ENCODE peak calls at places on chromosome 10, in seven cellular contexts. One of them, this sample, is unnamed.

GRCh38 chr10:108597031-108597430 is 1326.3 kb downstream of the XPNPEP1 start:
- DNase-seq in hypothalamus: no peak
- DNase-seq in endothelial cell: no peak
- DNase-seq in cardiac fibroblast: peak
- DNase-seq in dorsolateral prefrontal cortex: no peak
- DNase-seq in AG04450: no peak
- DNase-seq in Daoy: no peak
- DNase-seq in this sample: no peak

GRCh38 chr10:130500251-130501000 is 364.2 kb downstream of the GLRX3 start:
- DNase-seq in hypothalamus: no peak
- DNase-seq in endothelial cell: no peak
- DNase-seq in cardiac fibroblast: no peak
- DNase-seq in dorsolateral prefrontal cortex: peak
- DNase-seq in AG04450: no peak
- DNase-seq in Daoy: no peak
- DNase-seq in this sample: peak

GRCh38 chr10:26725837-26726727 is 28.6 kb downstream of the PDSS1 start:
- DNase-seq in hypothalamus: peak
- DNase-seq in endothelial cell: peak
- DNase-seq in cardiac fibroblast: peak
- DNase-seq in dorsolateral prefrontal cortex: peak
- DNase-seq in AG04450: peak
- DNase-seq in Daoy: peak
- DNase-seq in this sample: no peak

GRCh38 chr10:62985807-62986525 is 147.2 kb upstream of the NRBF2 start:
- DNase-seq in hypothalamus: no peak
- DNase-seq in endothelial cell: no peak
- DNase-seq in cardiac fibroblast: no peak
- DNase-seq in dorsolateral prefrontal cortex: no peak
- DNase-seq in AG04450: no peak
- DNase-seq in Daoy: no peak
- DNase-seq in this sample: no peak

GRCh38 chr10:22693371-22693784 is 21.0 kb downstream of the PIP4K2A start:
- DNase-seq in hypothalamus: no peak
- DNase-seq in endothelial cell: no peak
- DNase-seq in cardiac fibroblast: peak
- DNase-seq in dorsolateral prefrontal cortex: no peak
- DNase-seq in AG04450: no peak
- DNase-seq in Daoy: peak
- DNase-seq in this sample: no peak

GRCh38 chr10:69499726-69500689 is 48.7 kb downstream of the TSPAN15 start:
- DNase-seq in hypothalamus: no peak
- DNase-seq in endothelial cell: no peak
- DNase-seq in cardiac fibroblast: no peak
- DNase-seq in dorsolateral prefrontal cortex: no peak
- DNase-seq in AG04450: no peak
- DNase-seq in Daoy: no peak
- DNase-seq in this sample: peak

GRCh38 chr10:60958892-60959601 is 15.1 kb upstream of the RHOBTB1 start:
- DNase-seq in hypothalamus: no peak
- DNase-seq in endothelial cell: no peak
- DNase-seq in cardiac fibroblast: peak
- DNase-seq in dorsolateral prefrontal cortex: no peak
- DNase-seq in AG04450: no peak
- DNase-seq in Daoy: no peak
- DNase-seq in this sample: no peak

GRCh38 chr10:78934499-78934898 is 134.3 kb upstream of the ZMIZ1 start:
- DNase-seq in hypothalamus: no peak
- DNase-seq in endothelial cell: no peak
- DNase-seq in cardiac fibroblast: peak
- DNase-seq in dorsolateral prefrontal cortex: no peak
- DNase-seq in AG04450: no peak
- DNase-seq in Daoy: peak
- DNase-seq in this sample: no peak

GRCh38 chr10:30784521-30784895 is 155.0 kb upstream of the LYZL2 start:
- DNase-seq in hypothalamus: no peak
- DNase-seq in endothelial cell: no peak
- DNase-seq in cardiac fibroblast: peak
- DNase-seq in dorsolateral prefrontal cortex: no peak
- DNase-seq in AG04450: no peak
- DNase-seq in Daoy: no peak
- DNase-seq in this sample: no peak

GRCh38 chr10:80429521-80429966 is 21.2 kb downstream of the PRXL2A start:
- DNase-seq in hypothalamus: no peak
- DNase-seq in endothelial cell: no peak
- DNase-seq in cardiac fibroblast: peak
- DNase-seq in dorsolateral prefrontal cortex: no peak
- DNase-seq in AG04450: no peak
- DNase-seq in Daoy: peak
- DNase-seq in this sample: no peak

GRCh38 chr10:129323311-129323710 is 143.7 kb upstream of the MGMT start:
- DNase-seq in hypothalamus: no peak
- DNase-seq in endothelial cell: no peak
- DNase-seq in cardiac fibroblast: no peak
- DNase-seq in dorsolateral prefrontal cortex: no peak
- DNase-seq in AG04450: no peak
- DNase-seq in Daoy: no peak
- DNase-seq in this sample: no peak

GRCh38 chr10:93334901-93335312 is 147.2 kb downstream of the MYOF start:
- DNase-seq in hypothalamus: no peak
- DNase-seq in endothelial cell: no peak
- DNase-seq in cardiac fibroblast: peak
- DNase-seq in dorsolateral prefrontal cortex: no peak
- DNase-seq in AG04450: no peak
- DNase-seq in Daoy: peak
- DNase-seq in this sample: peak

GRCh38 chr10:71246591-71247143 is 34.3 kb downstream of the UNC5B start:
- DNase-seq in hypothalamus: no peak
- DNase-seq in endothelial cell: no peak
- DNase-seq in cardiac fibroblast: no peak
- DNase-seq in dorsolateral prefrontal cortex: no peak
- DNase-seq in AG04450: no peak
- DNase-seq in Daoy: no peak
- DNase-seq in this sample: peak

GRCh38 chr10:133257489-133258065 is 19.1 kb downstream of the ADAM8 start:
- DNase-seq in hypothalamus: no peak
- DNase-seq in endothelial cell: peak
- DNase-seq in cardiac fibroblast: peak
- DNase-seq in dorsolateral prefrontal cortex: no peak
- DNase-seq in AG04450: no peak
- DNase-seq in Daoy: peak
- DNase-seq in this sample: peak

GRCh38 chr10:115659616-115660015 is 566.5 kb downstream of the ATRNL1 start:
- DNase-seq in hypothalamus: no peak
- DNase-seq in endothelial cell: no peak
- DNase-seq in cardiac fibroblast: peak
- DNase-seq in dorsolateral prefrontal cortex: no peak
- DNase-seq in AG04450: no peak
- DNase-seq in Daoy: no peak
- DNase-seq in this sample: no peak

GRCh38 chr10:84783386-84783785 is 455.0 kb downstream of the CCSER2 start:
- DNase-seq in hypothalamus: peak
- DNase-seq in endothelial cell: peak
- DNase-seq in cardiac fibroblast: peak
- DNase-seq in dorsolateral prefrontal cortex: no peak
- DNase-seq in AG04450: no peak
- DNase-seq in Daoy: no peak
- DNase-seq in this sample: peak

GRCh38 chr10:110226926-110227641 is 19.7 kb downstream of the MXI1 start:
- DNase-seq in hypothalamus: peak
- DNase-seq in endothelial cell: peak
- DNase-seq in cardiac fibroblast: peak
- DNase-seq in dorsolateral prefrontal cortex: peak
- DNase-seq in AG04450: no peak
- DNase-seq in Daoy: peak
- DNase-seq in this sample: peak

GRCh38 chr10:98696516-98696915 is 249.8 kb upstream of the HPS1 start:
- DNase-seq in hypothalamus: no peak
- DNase-seq in endothelial cell: no peak
- DNase-seq in cardiac fibroblast: no peak
- DNase-seq in dorsolateral prefrontal cortex: no peak
- DNase-seq in AG04450: no peak
- DNase-seq in Daoy: no peak
- DNase-seq in this sample: no peak

GRCh38 chr10:21526952-21527633 is 1.6 kb upstream of the SKIDA1 start:
- DNase-seq in hypothalamus: peak
- DNase-seq in endothelial cell: peak
- DNase-seq in cardiac fibroblast: peak
- DNase-seq in dorsolateral prefrontal cortex: no peak
- DNase-seq in AG04450: no peak
- DNase-seq in Daoy: peak
- DNase-seq in this sample: peak

GRCh38 chr10:100745882-100746412 is 565 bp downstream of the PAX2 start:
- DNase-seq in hypothalamus: no peak
- DNase-seq in endothelial cell: no peak
- DNase-seq in cardiac fibroblast: no peak
- DNase-seq in dorsolateral prefrontal cortex: no peak
- DNase-seq in AG04450: no peak
- DNase-seq in Daoy: peak
- DNase-seq in this sample: peak

GRCh38 chr10:86850481-86850880 is 94.1 kb downstream of the BMPR1A start:
- DNase-seq in hypothalamus: no peak
- DNase-seq in endothelial cell: no peak
- DNase-seq in cardiac fibroblast: no peak
- DNase-seq in dorsolateral prefrontal cortex: no peak
- DNase-seq in AG04450: no peak
- DNase-seq in Daoy: no peak
- DNase-seq in this sample: no peak

GRCh38 chr10:126017961-126018560 is 121.7 kb downstream of the FANK1 start:
- DNase-seq in hypothalamus: no peak
- DNase-seq in endothelial cell: no peak
- DNase-seq in cardiac fibroblast: peak
- DNase-seq in dorsolateral prefrontal cortex: no peak
- DNase-seq in AG04450: peak
- DNase-seq in Daoy: no peak
- DNase-seq in this sample: no peak

GRCh38 chr10:69656719-69657269 is 26.7 kb downstream of the FAM241B start:
- DNase-seq in hypothalamus: no peak
- DNase-seq in endothelial cell: no peak
- DNase-seq in cardiac fibroblast: no peak
- DNase-seq in dorsolateral prefrontal cortex: no peak
- DNase-seq in AG04450: no peak
- DNase-seq in Daoy: no peak
- DNase-seq in this sample: no peak

GRCh38 chr10:21807162-21807561 is 196.4 kb downstream of the DNAJC1 start:
- DNase-seq in hypothalamus: no peak
- DNase-seq in endothelial cell: peak
- DNase-seq in cardiac fibroblast: no peak
- DNase-seq in dorsolateral prefrontal cortex: no peak
- DNase-seq in AG04450: no peak
- DNase-seq in Daoy: no peak
- DNase-seq in this sample: peak

GRCh38 chr10:16776896-16777295 is 40.3 kb downstream of the RSU1 start:
- DNase-seq in hypothalamus: no peak
- DNase-seq in endothelial cell: no peak
- DNase-seq in cardiac fibroblast: peak
- DNase-seq in dorsolateral prefrontal cortex: no peak
- DNase-seq in AG04450: no peak
- DNase-seq in Daoy: no peak
- DNase-seq in this sample: no peak

GRCh38 chr10:133456041-133456951 is 2.6 kb downstream of the SCART1 start:
- DNase-seq in hypothalamus: no peak
- DNase-seq in endothelial cell: no peak
- DNase-seq in cardiac fibroblast: no peak
- DNase-seq in dorsolateral prefrontal cortex: no peak
- DNase-seq in AG04450: no peak
- DNase-seq in Daoy: no peak
- DNase-seq in this sample: no peak

GRCh38 chr10:78692071-78692470 is 376.7 kb upstream of the ZMIZ1 start:
- DNase-seq in hypothalamus: no peak
- DNase-seq in endothelial cell: no peak
- DNase-seq in cardiac fibroblast: no peak
- DNase-seq in dorsolateral prefrontal cortex: no peak
- DNase-seq in AG04450: no peak
- DNase-seq in Daoy: no peak
- DNase-seq in this sample: peak

This sample was measured in islet precursor cell.